ENCODE peak calls at places on chromosomes 7 and 10, in five cellular contexts. U, I, W, S and H are unnamed samples. For H3K4me1, the result is how much of the 10 kb centered on the place peaks cover.

GRCh38 chr10:114359041-114359952 is 45.0 kb downstream of the AFAP1L2 start:
- DNase-seq in U (no peak), S (no peak), I (no peak), W (no peak), H (no peak)

GRCh38 chr10:95758351-95759025 is 2.5 kb downstream of the ENTPD1 start:
- DNase-seq in U (no peak), S (no peak), W (no peak), I (no peak), H (no peak)

GRCh38 chr10:58932821-58933314 is 243.6 kb upstream of the PHYHIPL start:
- DNase-seq in W (no peak), U (no peak), S (no peak), I (no peak), H (no peak)

GRCh38 chr7:112573302-112574039 is 92.7 kb downstream of the LSMEM1 start:
- DNase-seq in I (peak), W (no peak), S (no peak), U (no peak), H (no peak)

GRCh38 chr7:131604841-131605279 is 48.4 kb upstream of the PODXL start:
- DNase-seq in I (peak), W (no peak), S (no peak), U (no peak), H (no peak)

GRCh38 chr10:79188154-79188763 is 119.5 kb downstream of the ZMIZ1 start:
- DNase-seq in S (peak), U (peak), W (no peak), I (no peak), H (no peak)

GRCh38 chr7:83695126-83695960 is 46.4 kb upstream of the SEMA3E start:
- DNase-seq in W (no peak), S (no peak), U (no peak), I (peak), H (no peak)

GRCh38 chr7:106279425-106280182 is 5.2 kb downstream of the NAMPT start:
- DNase-seq in U (no peak), W (no peak), I (no peak), S (no peak), H (no peak)

GRCh38 chr10:60974463-60975149 is 30.6 kb upstream of the RHOBTB1 start:
- DNase-seq in I (no peak), U (no peak), S (no peak), W (no peak), H (no peak)

GRCh38 chr7:21318190-21318915 is 109.5 kb upstream of the SP4 start:
- DNase-seq in I (no peak), S (no peak), W (no peak), U (no peak), H (no peak)

GRCh38 chr10:117214401-117214800 is 17.1 kb downstream of the KCNK18 start:
- DNase-seq in I (no peak), U (no peak), S (no peak), W (no peak), H (no peak)

GRCh38 chr7:91064938-91065337 is 199.3 kb upstream of the FZD1 start:
- DNase-seq in U (no peak), I (no peak), W (no peak), S (no peak), H (no peak)

GRCh38 chr10:79943871-79944270 is 5.0 kb downstream of the SFTPD start:
- DNase-seq in W (no peak), I (no peak), U (no peak), S (no peak), H (no peak)

GRCh38 chr7:30511973-30512662 is 7.5 kb upstream of the GGCT start:
- DNase-seq in W (no peak), U (no peak), S (no peak), I (no peak), H (no peak)

GRCh38 chr7:130153251-130153908 is 51.8 kb downstream of the TMEM209 start:
- DNase-seq in W (no peak), I (peak), U (no peak), S (no peak), H (no peak)

DNA sequence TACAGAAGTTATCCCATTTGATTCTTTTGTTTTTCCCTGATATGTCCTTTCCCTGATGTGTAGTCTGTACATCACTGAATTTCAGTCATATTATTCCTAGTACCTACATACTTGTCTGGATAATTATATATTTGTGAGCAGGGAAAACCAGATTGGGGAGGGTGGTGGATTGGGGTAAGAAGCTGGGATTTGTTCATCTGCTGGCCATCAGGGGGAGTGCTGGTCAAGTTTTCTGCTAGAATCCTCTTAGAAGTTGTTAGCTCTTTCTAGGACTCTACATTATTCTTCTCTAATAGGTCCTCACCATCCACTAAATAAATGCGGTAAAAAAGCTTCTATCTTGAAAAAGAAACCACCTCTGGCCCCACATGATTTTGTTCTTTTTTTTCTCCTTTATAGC is 232.7 kb upstream of the TAC1 start:
- DNase-seq in S (peak), W (no peak), U (no peak), I (peak), H (no peak)
- TF ChIP-seq CTCF in S (peak), W (peak), U (no peak), I (peak), H (no peak)

DNA sequence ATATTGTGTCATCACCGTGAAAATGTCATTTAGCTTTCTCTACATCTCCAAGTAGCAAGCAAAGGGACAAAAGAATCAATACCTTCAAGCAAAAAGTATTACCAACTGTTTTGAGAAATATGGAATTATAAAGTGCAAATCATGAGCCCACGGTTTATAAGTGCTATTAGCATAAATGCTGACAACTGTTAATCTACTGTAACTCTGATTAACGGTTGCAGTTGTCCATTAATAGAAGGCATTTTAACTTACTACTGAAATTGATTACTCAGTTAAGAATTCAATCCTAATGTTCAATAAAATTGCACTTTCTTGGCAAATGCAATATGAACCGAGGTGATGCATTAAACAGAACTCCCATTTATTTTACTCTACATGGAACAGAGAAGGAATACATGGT is 49.0 kb downstream of the CTBP2 start:
- DNase-seq in S (no peak), I (no peak), W (no peak), U (no peak), H (no peak)
- H3K4me1 ChIP-seq in S (under half), I (under half), W (under half), U (under half), H (under half)

GRCh38 chr7:50687096-50687495 is 95.6 kb downstream of the GRB10 start:
- DNase-seq in W (no peak), S (no peak), U (no peak), I (no peak), H (no peak)

GRCh38 chr7:50684011-50684701 is 98.5 kb downstream of the GRB10 start:
- DNase-seq in U (no peak), S (no peak), W (no peak), I (no peak), H (no peak)

GRCh38 chr7:50687575-50688261 is 95.0 kb downstream of the GRB10 start:
- DNase-seq in I (no peak), U (no peak), W (no peak), S (no peak), H (no peak)

GRCh38 chr7:50684702-50685074 is 98.0 kb downstream of the GRB10 start:
- DNase-seq in U (no peak), W (no peak), S (no peak), I (no peak), H (no peak)

GRCh38 chr7:50685445-50686070 is 97.1 kb downstream of the GRB10 start:
- DNase-seq in W (peak), I (peak), U (no peak), S (no peak), H (no peak)
- TF ChIP-seq POLR2AphosphoS5 in W (no peak), I (no peak), U (no peak), S (no peak), H (no peak)

DNA sequence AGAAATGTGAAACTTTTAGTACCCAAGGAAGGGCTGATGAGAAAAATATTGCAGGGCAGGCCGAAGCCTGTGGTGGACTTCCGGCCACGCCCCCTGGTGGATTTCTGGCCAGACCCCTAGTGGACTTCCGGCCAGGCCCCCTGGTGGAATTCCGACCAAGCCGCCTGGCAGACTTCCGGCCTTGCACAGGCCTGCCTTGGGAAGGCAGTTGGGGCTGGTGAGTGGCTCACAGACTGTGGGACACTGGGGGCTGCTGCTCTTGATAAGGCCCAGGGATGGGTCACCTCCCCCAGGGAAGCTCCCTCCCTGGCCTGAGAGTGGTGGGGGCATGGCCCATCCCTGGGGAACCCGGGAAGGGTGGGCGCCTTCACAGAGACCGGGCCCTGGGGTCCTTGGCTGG is 116.4 kb upstream of the MKI67 start:
- DNase-seq in W (no peak), U (no peak), I (peak), S (no peak), H (peak)
- TF ChIP-seq CTCF in W (no peak), U (no peak), I (peak), S (no peak), H (no peak)

DNA sequence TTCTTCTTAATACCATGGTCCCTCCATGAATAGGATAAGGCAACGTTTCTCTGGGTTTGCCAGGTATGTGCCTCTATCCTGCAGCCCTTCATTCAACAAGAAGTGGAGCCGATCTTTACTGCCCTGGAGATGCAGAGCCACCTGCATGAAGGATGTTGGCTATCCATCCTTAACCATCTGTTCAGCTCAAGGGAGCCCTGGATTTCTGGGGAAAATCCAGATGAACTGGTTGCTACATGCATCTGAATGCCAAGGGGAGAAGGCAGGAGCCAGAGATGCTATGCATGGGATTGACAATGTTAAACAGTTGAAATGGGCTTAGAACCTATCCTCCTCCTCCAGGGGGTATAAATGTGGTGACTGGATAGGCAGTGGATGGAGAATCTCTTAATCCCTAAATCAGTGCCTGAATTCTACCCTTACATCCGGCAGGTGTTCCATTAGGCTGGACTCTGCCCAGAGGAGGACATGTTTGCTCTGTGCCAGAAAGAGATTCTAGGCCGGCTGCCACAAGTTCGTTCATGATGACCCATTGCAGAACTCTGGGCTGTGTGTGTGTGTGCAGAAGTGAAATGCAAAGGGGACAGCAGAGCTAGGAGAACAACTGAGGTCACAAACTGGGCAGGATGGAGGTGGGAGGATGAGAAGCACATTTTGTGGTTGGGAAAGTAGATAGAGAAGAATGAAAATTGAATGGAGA is 15.6 kb downstream of the CPED1 start:
- DNase-seq in W (no peak), S (no peak), I (no peak), U (no peak), H (no peak)
- H3K4me1 ChIP-seq in W (under half), S (under half), I (under half), U (under half), H (under half)

DNA sequence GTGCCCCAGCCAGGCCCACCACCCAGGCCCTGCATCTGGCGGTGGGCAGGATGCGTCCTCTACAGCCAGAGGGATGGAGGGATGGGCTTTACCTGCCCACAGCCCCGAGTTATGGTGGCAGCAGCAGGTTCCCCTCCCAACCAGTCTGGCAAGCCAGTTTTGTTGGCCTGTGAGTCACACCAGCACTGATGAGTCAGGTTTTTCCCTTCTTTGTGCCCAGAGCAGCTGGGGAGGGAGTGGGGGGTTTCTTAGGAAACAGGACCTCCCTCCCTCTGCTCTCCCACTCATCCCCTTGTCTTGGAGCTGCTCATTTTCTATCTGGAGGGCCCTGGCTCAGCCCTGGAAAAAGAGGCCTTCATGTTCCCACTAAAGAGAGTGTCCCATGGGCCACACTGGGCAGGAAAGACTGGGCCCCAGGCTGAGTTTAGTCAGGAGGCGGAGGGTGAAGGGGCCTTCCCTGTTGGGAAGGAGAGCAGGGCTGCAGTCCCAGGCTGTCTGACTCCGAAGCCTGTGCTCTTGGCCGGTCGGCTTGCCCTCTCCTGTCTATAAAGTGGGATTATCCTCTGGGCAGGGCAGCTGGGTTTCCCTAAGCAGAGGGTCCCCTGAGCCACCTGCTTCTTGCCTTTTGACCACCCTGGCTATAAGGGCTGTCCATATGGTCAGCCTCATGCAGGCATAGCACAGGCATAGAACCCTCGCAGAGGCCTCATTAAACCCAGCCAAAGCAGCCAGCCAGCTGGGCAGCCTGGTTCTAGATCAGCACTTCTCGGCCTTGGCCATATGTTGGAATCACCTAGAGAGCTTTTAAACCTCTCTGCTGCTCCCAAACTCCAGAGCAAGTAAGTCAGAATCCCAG is 30.2 kb upstream of the ANKRD2 start:
- DNase-seq in I (no peak), S (peak), W (peak), U (peak), H (no peak)
- TF ChIP-seq POLR2AphosphoS5 in I (no peak), S (no peak), W (no peak), U (no peak), H (peak)

GRCh38 chr7:116633131-116633988 is 38.6 kb upstream of the MET start:
- DNase-seq in I (no peak), W (peak), U (no peak), S (no peak), H (no peak)
- TF ChIP-seq CTCF in I (no peak), W (no peak), U (no peak), S (no peak), H (no peak)

DNA sequence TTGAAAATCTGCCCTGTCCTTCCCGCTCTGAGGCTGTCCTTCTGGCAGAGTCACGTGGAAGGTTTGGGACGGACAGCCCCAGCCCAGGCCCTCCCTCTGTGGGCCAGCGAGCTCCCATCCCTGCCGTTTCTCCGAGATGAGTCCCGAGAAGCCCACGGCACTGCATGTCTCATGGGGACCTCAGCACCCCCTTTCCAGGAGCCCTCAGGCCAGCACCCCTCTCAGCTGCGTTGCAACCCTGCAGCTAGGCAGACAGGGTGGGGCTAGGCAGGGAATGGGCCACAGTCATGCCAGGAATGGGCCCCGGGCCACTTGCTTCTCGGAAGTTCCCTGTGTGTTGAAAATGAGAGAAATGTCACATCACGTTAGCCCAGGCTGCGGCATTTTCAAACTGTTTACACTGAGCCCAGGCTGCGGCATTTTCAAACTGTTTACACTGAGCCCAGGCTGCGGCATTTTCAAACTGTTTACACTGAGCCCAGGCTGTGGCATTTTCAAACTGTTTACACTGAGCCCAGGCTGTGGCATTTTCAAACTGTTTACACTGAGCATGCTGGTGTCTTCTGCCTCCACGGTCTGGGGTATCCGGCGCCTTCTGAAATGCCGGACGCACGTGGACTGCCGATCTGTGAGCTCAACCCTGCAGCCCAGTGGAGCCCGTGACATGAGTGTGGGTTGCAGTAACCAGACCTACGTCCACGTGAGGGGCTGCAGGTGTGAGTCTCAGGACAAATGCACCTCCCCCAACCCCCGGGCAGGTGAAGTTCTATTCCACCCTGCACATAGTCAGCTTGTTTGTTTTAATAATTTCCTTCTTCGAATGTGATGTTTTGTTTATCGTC is 42.6 kb downstream of the FAM20C start:
- DNase-seq in S (peak), U (no peak), W (peak), I (no peak), H (peak)
- H3K4me1 ChIP-seq in S (under half), U (under half), W (under half), I (under half), H (under half)